ENCODE peak calls at places on chromosomes 2 and 18, in six cellular contexts. One of them, this sample, is unnamed.

GRCh38 chr2:10892796-10893350 is 18.9 kb upstream of the KCNF1 start:
- DNase-seq in uterus: no peak
- DNase-seq in fibroblast of mammary gland: no peak
- DNase-seq in pancreas: no peak
- DNase-seq in iris pigment epithelial cell: no peak
- DNase-seq in BJ: no peak
- DNase-seq in this sample: no peak

GRCh38 chr18:24657461-24657860 is 197.0 kb downstream of the HRH4 start:
- DNase-seq in BJ: no peak
- DNase-seq in uterus: no peak
- DNase-seq in iris pigment epithelial cell: no peak
- DNase-seq in fibroblast of mammary gland: no peak
- DNase-seq in pancreas: peak; percentile 34
- DNase-seq in this sample: no peak

GRCh38 chr2:53442783-53443182 is 324.8 kb upstream of the CHAC2 start:
- DNase-seq in pancreas: peak; percentile 55
- DNase-seq in fibroblast of mammary gland: no peak
- DNase-seq in uterus: no peak
- DNase-seq in BJ: no peak
- DNase-seq in iris pigment epithelial cell: no peak
- DNase-seq in this sample: no peak

GRCh38 chr2:85737961-85738360 is 15.8 kb upstream of the ATOH8 start:
- DNase-seq in iris pigment epithelial cell: no peak
- DNase-seq in pancreas: no peak
- DNase-seq in fibroblast of mammary gland: peak; percentile 49
- DNase-seq in BJ: no peak
- DNase-seq in uterus: no peak
- DNase-seq in this sample: no peak

GRCh38 chr2:117523267-117523666 is 291.2 kb upstream of the DDX18 start:
- DNase-seq in BJ: no peak
- DNase-seq in iris pigment epithelial cell: peak; percentile 1
- DNase-seq in fibroblast of mammary gland: no peak
- DNase-seq in pancreas: peak; percentile 92
- DNase-seq in uterus: peak; percentile 39
- DNase-seq in this sample: no peak

GRCh38 chr2:128472789-128473174 is 154.1 kb upstream of the HS6ST1 start:
- DNase-seq in pancreas: no peak
- DNase-seq in BJ: peak; percentile 18
- DNase-seq in iris pigment epithelial cell: peak; percentile 20
- DNase-seq in fibroblast of mammary gland: peak; percentile 30
- DNase-seq in uterus: no peak
- DNase-seq in this sample: peak; percentile 60

GRCh38 chr2:56299166-56299806 is 115.5 kb downstream of the CCDC85A start:
- DNase-seq in pancreas: no peak
- DNase-seq in iris pigment epithelial cell: peak; percentile 10
- DNase-seq in uterus: no peak
- DNase-seq in BJ: no peak
- DNase-seq in fibroblast of mammary gland: peak; percentile 33
- DNase-seq in this sample: peak; percentile 20

GRCh38 chr2:10120158-10120937 is 2.2 kb upstream of the RRM2 start:
- DNase-seq in uterus: peak; percentile 89
- DNase-seq in fibroblast of mammary gland: peak; percentile 84
- DNase-seq in iris pigment epithelial cell: peak; percentile 92
- DNase-seq in pancreas: peak; percentile 98
- DNase-seq in BJ: no peak
- DNase-seq in this sample: peak; percentile 87

GRCh38 chr2:148917431-148917830 is 42.4 kb downstream of the KIF5C start:
- DNase-seq in iris pigment epithelial cell: no peak
- DNase-seq in fibroblast of mammary gland: no peak
- DNase-seq in pancreas: no peak
- DNase-seq in uterus: no peak
- DNase-seq in BJ: no peak
- DNase-seq in this sample: no peak

GRCh38 chr2:237486819-237487448 is at the start of gene MLPH:
- DNase-seq in BJ: no peak
- DNase-seq in pancreas: peak; percentile 90
- DNase-seq in uterus: no peak
- DNase-seq in iris pigment epithelial cell: peak; percentile 66
- DNase-seq in fibroblast of mammary gland: peak; percentile 57
- DNase-seq in this sample: no peak